ENCODE peak calls at places on chromosome 4, in nine cellular contexts. E is colonic mucosa, V is Peyer's patch, A is cardiac muscle cell, F is lung, Z is heart left ventricle, D is MM.1S, M is thyroid gland, U is lower lobe of right lung. G is an unnamed sample. For H3K9me3 and H3K4me1, the result is how much of the 10 kb centered on the place peaks cover.

GRCh38 chr4:167544391-167544790 is 310.1 kb upstream of the SPOCK3 start:
- DNase-seq in E (no peak), V (no peak), D (no peak), Z (no peak), U (no peak), F (no peak), M (no peak), A (no peak), G (no peak)

GRCh38 chr4:17476811-17477210 is 35.1 kb downstream of the QDPR start:
- DNase-seq in F (no peak), E (no peak), Z (no peak), M (no peak), U (no peak), D (no peak), V (no peak), A (no peak), G (no peak)

GRCh38 chr4:108941914-108942379 is 179.1 kb upstream of the ETNPPL start:
- DNase-seq in Z (no peak), F (no peak), D (no peak), U (no peak), V (no peak), A (no peak), M (no peak), E (no peak), G (no peak)

GRCh38 chr4:16067515-16067914 is 16.3 kb downstream of the PROM1 start:
- DNase-seq in U (no peak), E (no peak), Z (no peak), D (no peak), F (no peak), V (no peak), M (no peak), A (peak), G (no peak)

GRCh38 chr4:70927502-70928139 is 25.5 kb downstream of the MOB1B start:
- DNase-seq in U (no peak), F (no peak), Z (no peak), M (no peak), D (no peak), A (no peak), E (no peak), V (no peak), G (no peak)

GRCh38 chr4:108592674-108592986 is 27.7 kb upstream of the RPL34 start:
- DNase-seq in A (no peak), M (no peak), F (no peak), U (no peak), Z (no peak), D (no peak), V (no peak), E (no peak), G (no peak)

GRCh38 chr4:139641218-139641617 is 24.4 kb upstream of the MGST2 start:
- DNase-seq in F (no peak), U (no peak), Z (no peak), A (no peak), M (no peak), V (no peak), E (no peak), D (no peak), G (no peak)

GRCh38 chr4:102608190-102608589 is 107.0 kb downstream of the NFKB1 start:
- DNase-seq in E (no peak), M (no peak), U (no peak), A (no peak), D (no peak), V (no peak), F (no peak), Z (no peak), G (no peak)

GRCh38 chr4:75895744-75896314 is 6.4 kb downstream of the PPEF2 start:
- DNase-seq in Z (no peak), U (no peak), F (no peak), D (peak), M (no peak), V (no peak), E (peak), A (peak), G (no peak)

GRCh38 chr4:21469438-21470032 is 479.0 kb downstream of the KCNIP4 start:
- DNase-seq in M (no peak), A (peak), Z (no peak), V (no peak), U (no peak), E (no peak), F (no peak), D (peak), G (no peak)
- TF ChIP-seq CTCF in M (peak), A (peak), Z (peak), V (peak), U (peak), E (peak), F (no peak), D (peak), G (no peak)

GRCh38 chr4:36590343-36590742 is 308.9 kb downstream of the DTHD1 start:
- DNase-seq in F (no peak), D (no peak), A (no peak), Z (no peak), U (no peak), M (no peak), E (no peak), V (no peak), G (no peak)
- H3K9me3 ChIP-seq in F (under half), D (under half), A (under half), Z (under half), U (under half), M (under half), E (under half), V (under half), G (under half)

GRCh38 chr4:40502936-40503335 is 126.7 kb downstream of the RBM47 start:
- DNase-seq in V (no peak), U (no peak), M (no peak), E (no peak), A (peak), D (peak), Z (no peak), F (no peak), G (no peak)
- H3K4me1 ChIP-seq in V (under half), U (under half), M (under half), E (under half), A (under half), D (under half), Z (under half), F (under half), G (under half)

GRCh38 chr4:186151499-186151898 is 39.9 kb upstream of the CYP4V2 start:
- DNase-seq in M (no peak), A (no peak), Z (no peak), E (no peak), U (no peak), F (no peak), V (no peak), D (peak), G (no peak)

GRCh38 chr4:186148335-186148975 is 42.9 kb upstream of the CYP4V2 start:
- DNase-seq in E (no peak), M (no peak), D (no peak), F (no peak), V (no peak), U (no peak), A (no peak), Z (no peak), G (no peak)

GRCh38 chr4:186150926-186151325 is 40.4 kb upstream of the CYP4V2 start:
- DNase-seq in M (no peak), A (no peak), F (no peak), Z (no peak), V (no peak), U (no peak), D (peak), E (no peak), G (no peak)

GRCh38 chr4:186146443-186146842 is 41.9 kb downstream of the FAM149A start:
- DNase-seq in F (no peak), U (no peak), V (no peak), M (no peak), D (no peak), A (no peak), E (no peak), Z (no peak), G (no peak)

GRCh38 chr4:186149872-186150271 is 41.5 kb upstream of the CYP4V2 start:
- DNase-seq in V (no peak), Z (peak), D (no peak), E (peak), A (peak), F (no peak), M (peak), U (no peak), G (no peak)
- TF ChIP-seq CTCF in V (no peak), Z (peak), D (no peak), E (no peak), A (peak), F (no peak), M (no peak), U (peak), G (no peak)

DNA sequence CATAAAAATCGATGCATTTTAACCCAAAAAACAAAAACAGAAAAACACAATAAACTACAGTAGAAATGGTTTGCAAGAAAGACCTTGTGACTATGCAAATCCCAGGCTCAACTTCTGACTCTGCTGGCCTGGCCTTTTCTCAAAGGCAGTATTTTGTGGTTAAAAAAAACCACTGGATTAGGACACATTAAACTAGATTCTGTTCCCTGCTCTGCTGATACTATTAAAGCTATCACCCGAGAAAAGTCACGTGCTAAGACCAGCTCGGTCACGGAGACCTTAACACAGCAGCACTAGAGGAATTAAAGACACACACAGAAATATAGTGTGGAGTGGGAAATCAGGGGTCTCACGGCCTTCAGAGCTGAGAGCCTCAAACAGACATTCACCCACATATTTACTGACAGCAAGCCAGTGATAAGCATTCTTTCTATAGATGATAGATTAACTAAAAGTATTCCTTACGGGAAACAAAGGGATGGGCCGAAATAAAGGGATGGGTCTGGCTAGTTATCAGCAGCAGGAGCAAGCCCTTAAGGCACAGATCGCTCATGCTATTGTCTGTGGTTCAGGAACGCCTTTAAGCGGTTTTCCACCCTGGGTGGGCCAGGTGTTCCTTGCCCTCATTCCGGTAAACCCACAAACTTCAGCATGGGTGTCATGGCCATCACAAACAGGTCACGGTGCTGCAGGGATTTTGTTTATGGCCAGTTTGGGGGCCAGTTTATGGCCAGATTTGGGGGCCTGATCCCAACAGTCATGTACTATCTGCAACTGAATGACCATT is 16.1 kb downstream of the CBR4 start:
- DNase-seq in D (no peak), F (no peak), M (peak), U (no peak), Z (no peak), A (peak), V (no peak), E (no peak), G (no peak)
- H3K9me3 ChIP-seq in D (under half), F (under half), M (under half), U (under half), Z (under half), A (under half), V (under half), E (under half), G (under half)

G was measured in vagina.